ENCODE peak calls at places on chromosomes 11 and 22, in seven cellular contexts. L is activated CD8-positive, alpha-beta memory T cell treated with anti-CD3 and anti-CD28 coated beads for 48 hours; A is thoracic aorta; Z is GOT3; V is iris pigment epithelial cell; I is NCI-H1092; O is MCF 10A. U is an unnamed sample.

GRCh38 chr11:132744771-132745170 is 787.5 kb downstream of the OPCML start:
- DNase-seq in L (no peak), A (no peak), Z (no peak), V (no peak), I (no peak), O (no peak), U (no peak)

GRCh38 chr22:28027453-28028448 is 108.7 kb upstream of the PITPNB start:
- DNase-seq in L (no peak), A (no peak), Z (no peak), V (no peak), I (peak; percentile 84), O (no peak), U (peak; percentile 47)

GRCh38 chr11:69931994-69932910 is 113.0 kb upstream of the FGF3 start:
- DNase-seq in L (no peak), A (no peak), Z (no peak), V (no peak), I (no peak), O (no peak), U (no peak)

GRCh38 chr11:117097567-117098268 is 510 bp downstream of the SIK3 start:
- DNase-seq in L (no peak), A (no peak), Z (no peak), V (no peak), I (peak; percentile 67), O (peak; percentile 38), U (no peak)

GRCh38 chr22:42388130-42388797 is 43.9 kb downstream of the NFAM1 start:
- DNase-seq in L (no peak), A (no peak), Z (no peak), V (peak; percentile 23), I (peak; percentile 90), O (no peak), U (no peak)

GRCh38 chr22:29343313-29343805 is 27.9 kb upstream of the RASL10A start:
- DNase-seq in L (no peak), A (no peak), Z (no peak), V (peak; percentile 77), I (peak; percentile 3), O (peak; percentile 28), U (peak; percentile 34)

GRCh38 chr11:101770648-101771047 is 144.2 kb upstream of the CEP126 start:
- DNase-seq in L (no peak), A (no peak), Z (no peak), V (no peak), I (no peak), O (no peak), U (no peak)

GRCh38 chr11:58924230-58924629 is 15.1 kb upstream of the GLYATL1 start:
- DNase-seq in L (no peak), A (no peak), Z (no peak), V (no peak), I (no peak), O (no peak), U (no peak)

GRCh38 chr11:124518900-124519541 is 24.4 kb downstream of the OR8B12 start:
- DNase-seq in L (no peak), A (no peak), Z (no peak), V (peak; percentile 44), I (no peak), O (peak; percentile 23), U (peak; percentile 3)

GRCh38 chr11:120109531-120109930 is 28.4 kb downstream of the TRIM29 start:
- DNase-seq in L (no peak), A (no peak), Z (no peak), V (no peak), I (no peak), O (no peak), U (no peak)

GRCh38 chr11:133197425-133197824 is 334.9 kb downstream of the OPCML start:
- DNase-seq in L (no peak), A (no peak), Z (no peak), V (no peak), I (no peak), O (peak; percentile 1), U (no peak)

GRCh38 chr11:17603056-17603825 is 56.2 kb downstream of the OTOG start:
- DNase-seq in L (no peak), A (no peak), Z (no peak), V (no peak), I (no peak), O (no peak), U (no peak)

GRCh38 chr22:35921777-35922176 is 106.8 kb downstream of the RBFOX2 start:
- DNase-seq in L (no peak), A (peak; percentile 30), Z (peak; percentile 23), V (peak; percentile 90), I (peak; percentile 9), O (peak; percentile 93), U (peak; percentile 90)

GRCh38 chr11:61587541-61587941 is 6.7 kb upstream of the SYT7 start:
- DNase-seq in L (no peak), A (no peak), Z (no peak), V (peak; percentile 33), I (no peak), O (no peak), U (peak; percentile 58)

GRCh38 chr11:120817131-120817530 is 206.8 kb upstream of the TBCEL start:
- DNase-seq in L (no peak), A (no peak), Z (no peak), V (no peak), I (no peak), O (no peak), U (no peak)

GRCh38 chr11:113997473-113997872 is 22.6 kb downstream of the HTR3A start:
- DNase-seq in L (no peak), A (no peak), Z (no peak), V (no peak), I (no peak), O (no peak), U (no peak)

GRCh38 chr11:78030429-78031325 is 7.6 kb upstream of the KCTD14 start:
- DNase-seq in L (no peak), A (no peak), Z (no peak), V (peak; percentile 35), I (peak; percentile 100), O (peak; percentile 84), U (peak; percentile 68)

GRCh38 chr22:36405671-36406070 is 17.9 kb upstream of the MYH9 start:
- DNase-seq in L (no peak), A (no peak), Z (no peak), V (no peak), I (no peak), O (peak; percentile 80), U (no peak)

GRCh38 chr11:111910637-111911562 is 670 bp downstream of the CRYAB start:
- DNase-seq in L (no peak), A (no peak), Z (no peak), V (no peak), I (no peak), O (no peak), U (no peak)

GRCh38 chr11:14914536-14914935 is 22.5 kb upstream of the CYP2R1 start:
- DNase-seq in L (no peak), A (no peak), Z (no peak), V (no peak), I (no peak), O (no peak), U (no peak)

GRCh38 chr11:128279861-128280260 is 307.5 kb downstream of the ETS1 start:
- DNase-seq in L (no peak), A (no peak), Z (no peak), V (peak; percentile 73), I (no peak), O (peak; percentile 30), U (no peak)

U was measured in fibroblast of the aortic adventitia.